ENCODE peak calls at places on chromosomes 6 and 20, in five cellular contexts. C, Z, F, R and H are unnamed samples.

GRCh38 chr20:5364997-5365597 is 48.3 kb upstream of the PROKR2 start:
- DNase-seq in C (no peak), Z (no peak), F (no peak), R (no peak), H (no peak)

GRCh38 chr6:148681666-148682065 is 65.2 kb upstream of the UST start:
- DNase-seq in C (no peak), Z (no peak), F (no peak), R (no peak), H (no peak)

GRCh38 chr20:4559906-4560305 is 161.8 kb upstream of the PRND start:
- DNase-seq in C (no peak), Z (no peak), F (no peak), R (no peak), H (no peak)

GRCh38 chr6:169266746-169267629 is 13.3 kb upstream of the THBS2 start:
- DNase-seq in C (no peak), Z (no peak), F (peak; percentile 24), R (no peak), H (no peak)

GRCh38 chr6:41682497-41682961 is 44.3 kb downstream of the MDFI start:
- DNase-seq in C (peak; percentile 31), Z (no peak), F (no peak), R (no peak), H (no peak)

GRCh38 chr6:83199173-83199864 is 6.2 kb downstream of the RWDD2A start:
- DNase-seq in C (no peak), Z (no peak), F (no peak), R (no peak), H (no peak)

GRCh38 chr6:110534731-110535164 is 58.3 kb upstream of the SLC22A16 start:
- DNase-seq in C (no peak), Z (no peak), F (peak; percentile 73), R (no peak), H (no peak)

GRCh38 chr20:44079291-44079690 is 107.7 kb downstream of the JPH2 start:
- DNase-seq in C (no peak), Z (no peak), F (peak; percentile 15), R (no peak), H (no peak)

GRCh38 chr6:118665011-118665410 is 13.6 kb upstream of the CEP85L start:
- DNase-seq in C (no peak), Z (no peak), F (peak; percentile 45), R (no peak), H (no peak)

GRCh38 chr6:35062676-35063574 is 78.2 kb downstream of the TCP11 start:
- DNase-seq in C (no peak), Z (no peak), F (no peak), R (no peak), H (no peak)

GRCh38 chr6:154506108-154506507 is 4.4 kb downstream of the CNKSR3 start:
- DNase-seq in C (no peak), Z (no peak), F (no peak), R (no peak), H (no peak)

GRCh38 chr6:71724456-71725180 is 161.7 kb upstream of the RIMS1 start:
- DNase-seq in C (no peak), Z (no peak), F (no peak), R (no peak), H (no peak)

GRCh38 chr6:164991573-164991972 is 317.8 kb downstream of the C6orf118 start:
- DNase-seq in C (no peak), Z (no peak), F (no peak), R (no peak), H (no peak)

GRCh38 chr20:53581444-53582311 is 12.0 kb downstream of the ZNF217 start:
- DNase-seq in C (no peak), Z (no peak), F (peak; percentile 57), R (no peak), H (no peak)

GRCh38 chr6:38528196-38528965 is 111.3 kb downstream of the BTBD9 start:
- DNase-seq in C (no peak), Z (no peak), F (no peak), R (no peak), H (no peak)

GRCh38 chr20:33656010-33656782 is 5.9 kb upstream of the C20orf144 start:
- DNase-seq in C (peak; percentile 30), Z (no peak), F (no peak), R (peak; percentile 18), H (no peak)

GRCh38 chr20:48774696-48775095 is 53.1 kb downstream of the PREX1 start:
- DNase-seq in C (no peak), Z (no peak), F (no peak), R (no peak), H (no peak)

GRCh38 chr6:10528170-10528981 is 7.2 kb downstream of the GCNT2 start:
- DNase-seq in C (peak; percentile 66), Z (no peak), F (peak; percentile 88), R (no peak), H (no peak)

GRCh38 chr20:6812530-6812929 is 45.0 kb downstream of the BMP2 start:
- DNase-seq in C (no peak), Z (no peak), F (no peak), R (no peak), H (no peak)

GRCh38 chr6:15911753-15912504 is 217.0 kb upstream of the MYLIP start:
- DNase-seq in C (no peak), Z (no peak), F (no peak), R (no peak), H (no peak)

GRCh38 chr20:60695223-60695622 is 556.8 kb upstream of the CDH4 start:
- DNase-seq in C (peak; percentile 38), Z (no peak), F (peak; percentile 3), R (no peak), H (no peak)

GRCh38 chr6:38750968-38751615 is 36.0 kb downstream of the DNAH8 start:
- DNase-seq in C (no peak), Z (no peak), F (peak; percentile 69), R (no peak), H (no peak)

GRCh38 chr6:3745566-3746118 is 5.9 kb downstream of the PXDC1 start:
- DNase-seq in C (no peak), Z (no peak), F (no peak), R (no peak), H (no peak)

GRCh38 chr20:16363832-16364687 is 209.2 kb downstream of the KIF16B start:
- DNase-seq in C (no peak), Z (no peak), F (no peak), R (no peak), H (no peak)

GRCh38 chr20:16369441-16369840 is 203.8 kb downstream of the KIF16B start:
- DNase-seq in C (no peak), Z (no peak), F (no peak), R (no peak), H (no peak)

GRCh38 chr20:16367948-16368560 is 205.2 kb downstream of the KIF16B start:
- DNase-seq in C (no peak), Z (no peak), F (no peak), R (no peak), H (no peak)

GRCh38 chr20:16366548-16366947 is 206.7 kb downstream of the KIF16B start:
- DNase-seq in C (no peak), Z (no peak), F (no peak), R (no peak), H (no peak)

GRCh38 chr20:16368645-16369292 is 204.5 kb downstream of the KIF16B start:
- DNase-seq in C (no peak), Z (no peak), F (peak; percentile 70), R (no peak), H (no peak)
- TF ChIP-seq CTCF in C (no peak), Z (no peak), F (peak; percentile 19), R (no peak), H (no peak)

DNA sequence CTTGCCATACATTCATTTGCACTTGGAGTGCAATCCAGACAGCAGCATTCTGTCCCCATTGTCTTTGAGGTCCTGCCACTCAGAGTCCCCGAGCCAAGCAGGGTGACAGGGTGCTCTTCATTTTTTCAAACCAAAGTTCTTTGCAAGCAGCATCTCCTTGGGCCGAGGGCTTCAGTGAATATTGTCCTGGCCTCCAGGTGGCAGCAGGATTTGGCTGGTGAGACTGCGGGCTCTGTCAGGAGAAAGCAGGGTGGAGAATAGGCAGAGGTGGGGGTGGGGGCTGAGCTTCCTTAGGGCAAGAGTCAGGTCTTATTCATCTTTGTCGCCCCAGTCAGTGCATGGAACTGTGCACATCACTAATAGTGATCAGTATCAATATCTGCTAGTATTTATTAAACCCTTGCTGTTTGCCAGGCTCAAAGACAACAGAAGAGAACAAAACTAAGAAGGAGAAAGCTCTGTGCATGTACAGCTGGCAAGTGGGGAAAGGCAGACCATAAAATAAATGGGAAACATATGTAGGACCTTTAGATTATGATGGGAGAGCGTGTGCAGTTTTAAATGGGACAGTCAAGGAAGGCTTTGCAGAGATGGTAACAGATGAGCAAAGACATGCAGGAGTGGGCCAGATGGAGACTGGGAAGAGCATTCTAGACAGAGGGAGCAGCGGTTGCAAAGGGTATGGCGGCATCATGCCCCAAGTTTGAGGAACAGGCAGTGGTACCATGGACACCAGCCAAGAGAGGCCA is 260.2 kb downstream of the NRN1 start:
- DNase-seq in C (no peak), Z (peak; percentile 66), F (peak; percentile 50), R (no peak), H (no peak)
- TF ChIP-seq CTCF in C (no peak), Z (no peak), F (peak; percentile 64), R (no peak), H (no peak)

GRCh38 chr20:25567286-25567685 is 18.0 kb downstream of the NINL start:
- DNase-seq in C (no peak), Z (no peak), F (no peak), R (no peak), H (no peak)

GRCh38 chr20:25563876-25564275 is 21.5 kb downstream of the NINL start:
- DNase-seq in C (no peak), Z (no peak), F (no peak), R (no peak), H (no peak)

GRCh38 chr20:25563362-25563761 is 22.0 kb downstream of the NINL start:
- DNase-seq in C (no peak), Z (no peak), F (no peak), R (no peak), H (no peak)

GRCh38 chr20:25566821-25567220 is 18.5 kb downstream of the NINL start:
- DNase-seq in C (no peak), Z (no peak), F (no peak), R (no peak), H (no peak)

GRCh38 chr20:25565578-25566157 is 19.7 kb downstream of the NINL start:
- DNase-seq in C (no peak), Z (no peak), F (no peak), R (no peak), H (no peak)
- TF ChIP-seq CTCF in C (no peak), Z (no peak), F (no peak), R (no peak), H (no peak)

GRCh38 chr6:42808492-42809483 is 26.9 kb downstream of the BICRAL start:
- DNase-seq in C (no peak), Z (no peak), F (no peak), R (no peak), H (no peak)
- TF ChIP-seq CTCF in C (no peak), Z (no peak), F (no peak), R (no peak), H (no peak)